ENCODE peak calls at places on chromosome 17, in six cellular contexts. One of them, this sample, is unnamed.

GRCh38 chr17:81821603-81822311 is 11.3 kb downstream of the MCRIP1 start:
- DNase-seq in neural crest cell: peak
- DNase-seq in DMS153: peak
- DNase-seq in T-helper 1 cell: no peak
- DNase-seq in activated CD4-positive, alpha-beta T cell treated with anti-CD3 and anti-CD28 coated beads, Interleukin-2, amount 10 ng/mL, durations not matched to agents 7 days and 5 days: peak
- DNase-seq in mucosa of gallbladder: peak
- DNase-seq in this sample: peak

GRCh38 chr17:48626202-48626469 is at the start of gene HOXB9:
- DNase-seq in neural crest cell: no peak
- DNase-seq in activated CD4-positive, alpha-beta T cell treated with anti-CD3 and anti-CD28 coated beads, Interleukin-2, amount 10 ng/mL, durations not matched to agents 7 days and 5 days: no peak
- DNase-seq in mucosa of gallbladder: no peak
- DNase-seq in T-helper 1 cell: no peak
- DNase-seq in DMS153: no peak
- DNase-seq in this sample: no peak

GRCh38 chr17:43878260-43879082 is 28.9 kb downstream of the MPP2 start:
- DNase-seq in neural crest cell: peak
- DNase-seq in T-helper 1 cell: peak
- DNase-seq in activated CD4-positive, alpha-beta T cell treated with anti-CD3 and anti-CD28 coated beads, Interleukin-2, amount 10 ng/mL, durations not matched to agents 7 days and 5 days: peak
- DNase-seq in mucosa of gallbladder: peak
- DNase-seq in DMS153: no peak
- DNase-seq in this sample: no peak

GRCh38 chr17:76440722-76441362 is 12.1 kb downstream of the UBE2O start:
- DNase-seq in T-helper 1 cell: no peak
- DNase-seq in neural crest cell: no peak
- DNase-seq in mucosa of gallbladder: no peak
- DNase-seq in DMS153: no peak
- DNase-seq in activated CD4-positive, alpha-beta T cell treated with anti-CD3 and anti-CD28 coated beads, Interleukin-2, amount 10 ng/mL, durations not matched to agents 7 days and 5 days: no peak
- DNase-seq in this sample: no peak

GRCh38 chr17:80253631-80254395 is 6.8 kb upstream of the RNF213 start:
- DNase-seq in activated CD4-positive, alpha-beta T cell treated with anti-CD3 and anti-CD28 coated beads, Interleukin-2, amount 10 ng/mL, durations not matched to agents 7 days and 5 days: no peak
- DNase-seq in mucosa of gallbladder: no peak
- DNase-seq in DMS153: no peak
- DNase-seq in neural crest cell: no peak
- DNase-seq in T-helper 1 cell: no peak
- DNase-seq in this sample: no peak

GRCh38 chr17:57875109-57876022 is 25.5 kb upstream of the MRPS23 start:
- DNase-seq in activated CD4-positive, alpha-beta T cell treated with anti-CD3 and anti-CD28 coated beads, Interleukin-2, amount 10 ng/mL, durations not matched to agents 7 days and 5 days: no peak
- DNase-seq in neural crest cell: peak
- DNase-seq in mucosa of gallbladder: peak
- DNase-seq in T-helper 1 cell: no peak
- DNase-seq in DMS153: no peak
- DNase-seq in this sample: no peak

GRCh38 chr17:74354123-74354522 is 7.5 kb downstream of the BTBD17 start:
- DNase-seq in DMS153: no peak
- DNase-seq in neural crest cell: peak
- DNase-seq in T-helper 1 cell: peak
- DNase-seq in mucosa of gallbladder: no peak
- DNase-seq in activated CD4-positive, alpha-beta T cell treated with anti-CD3 and anti-CD28 coated beads, Interleukin-2, amount 10 ng/mL, durations not matched to agents 7 days and 5 days: peak
- DNase-seq in this sample: no peak

GRCh38 chr17:17191346-17191792 is 14.8 kb downstream of the PLD6 start:
- DNase-seq in mucosa of gallbladder: no peak
- DNase-seq in neural crest cell: no peak
- DNase-seq in activated CD4-positive, alpha-beta T cell treated with anti-CD3 and anti-CD28 coated beads, Interleukin-2, amount 10 ng/mL, durations not matched to agents 7 days and 5 days: no peak
- DNase-seq in T-helper 1 cell: no peak
- DNase-seq in DMS153: no peak
- DNase-seq in this sample: no peak

This sample was measured in NCI-H2107.